ENCODE peak calls at places on chromosomes 7 and 10, in eight cellular contexts. U is lower lobe of right lung; N is body of pancreas; W is neural progenitor cell; S is neuronal stem cell; X is CD8-positive, alpha-beta memory T cell; I is Panc1; Z is GM23248. A is an unnamed sample. For H3K27me3, the result is how much of the 10 kb centered on the place peaks cover.

GRCh38 chr7:5750026-5750425 is 31.4 kb downstream of the RNF216 start:
- DNase-seq in U (no peak), N (no peak), W (no peak), S (no peak), X (no peak), I (no peak), Z (peak), A (peak)

GRCh38 chr10:34911661-34912205 is 96.6 kb upstream of the PARD3 start:
- DNase-seq in U (no peak), N (no peak), W (no peak), S (no peak), X (no peak), I (no peak), Z (peak), A (peak)

GRCh38 chr10:29636178-29636577 is 1.4 kb upstream of the SVIL start:
- DNase-seq in U (no peak), N (no peak), W (no peak), S (no peak), X (no peak), I (no peak), Z (peak), A (no peak)

GRCh38 chr10:89591796-89592271 is 53.2 kb downstream of the PANK1 start:
- DNase-seq in U (no peak), N (peak), W (no peak), S (no peak), X (no peak), I (no peak), Z (no peak), A (peak)

GRCh38 chr7:129503725-129504124 is 1.4 kb downstream of the SMKR1 start:
- DNase-seq in U (no peak), N (no peak), W (no peak), S (no peak), X (no peak), I (no peak), Z (no peak), A (no peak)

GRCh38 chr7:30224511-30225031 is 59.8 kb upstream of the ZNRF2 start:
- DNase-seq in U (peak), N (no peak), W (no peak), S (no peak), X (no peak), I (no peak), Z (peak), A (no peak)

GRCh38 chr7:18958627-18959026 is 158.8 kb downstream of the TWIST1 start:
- DNase-seq in U (no peak), N (no peak), W (no peak), S (no peak), X (no peak), I (no peak), Z (peak), A (no peak)

GRCh38 chr7:114922151-114922651 is 307 bp downstream of the MDFIC start:
- DNase-seq in U (peak), N (peak), W (peak), S (peak), X (peak), I (no peak), Z (peak), A (no peak)

GRCh38 chr10:12121673-12122072 is 7.8 kb upstream of the SEC61A2 start:
- DNase-seq in U (no peak), N (no peak), W (no peak), S (no peak), X (no peak), I (no peak), Z (no peak), A (no peak)

GRCh38 chr7:36346260-36346831 is 43.3 kb upstream of the ANLN start:
- DNase-seq in U (no peak), N (no peak), W (no peak), S (no peak), X (no peak), I (no peak), Z (no peak), A (no peak)

GRCh38 chr7:130240240-130240639 is 26.4 kb upstream of the CPA2 start:
- DNase-seq in U (no peak), N (no peak), W (no peak), S (no peak), X (no peak), I (no peak), Z (no peak), A (no peak)

GRCh38 chr7:36487756-36488336 is 98.2 kb downstream of the ANLN start:
- DNase-seq in U (no peak), N (peak), W (peak), S (peak), X (peak), I (peak), Z (peak), A (peak)

GRCh38 chr7:125241548-125241947 is 311.9 kb upstream of the POT1 start:
- DNase-seq in U (no peak), N (no peak), W (no peak), S (no peak), X (no peak), I (no peak), Z (no peak), A (no peak)

GRCh38 chr10:97336446-97336845 is 1.9 kb upstream of the FRAT2 start:
- DNase-seq in U (no peak), N (no peak), W (no peak), S (no peak), X (no peak), I (no peak), Z (peak), A (no peak)

GRCh38 chr7:99672571-99672970 is 7.2 kb downstream of the CYP3A5 start:
- DNase-seq in U (no peak), N (no peak), W (no peak), S (no peak), X (no peak), I (no peak), Z (no peak), A (no peak)

GRCh38 chr7:158517571-158517970 is 70.1 kb downstream of the PTPRN2 start:
- DNase-seq in U (no peak), N (no peak), W (no peak), S (no peak), X (no peak), I (no peak), Z (no peak), A (no peak)

GRCh38 chr10:44998146-44998631 is 2.5 kb upstream of the ZNF22 start:
- DNase-seq in U (no peak), N (no peak), W (no peak), S (no peak), X (no peak), I (no peak), Z (no peak), A (no peak)

GRCh38 chr10:16183989-16184643 is 252.7 kb upstream of the PTER start:
- DNase-seq in U (no peak), N (no peak), W (no peak), S (no peak), X (no peak), I (no peak), Z (peak), A (no peak)

GRCh38 chr10:1778570-1778969 is 41.2 kb upstream of the ADARB2 start:
- DNase-seq in U (no peak), N (no peak), W (no peak), S (no peak), X (no peak), I (no peak), Z (no peak), A (no peak)

GRCh38 chr10:122390679-122391078 is 16.2 kb downstream of the PLEKHA1 start:
- DNase-seq in U (no peak), N (no peak), W (no peak), S (no peak), X (no peak), I (no peak), Z (no peak), A (no peak)
- H3K4me3 ChIP-seq in U (no peak), N (no peak), W (no peak), S (no peak), X (no peak), I (no peak), Z (no peak), A (no peak)

GRCh38 chr10:132187421-132188138 is 832 bp downstream of the DPYSL4 start:
- DNase-seq in U (no peak), N (no peak), W (peak), S (no peak), X (no peak), I (no peak), Z (peak), A (no peak)
- H3K27me3 ChIP-seq in U (half or more), N (under half), W (half or more), S (under half), X (under half), I (under half), Z (under half), A (under half)

GRCh38 chr7:65475734-65476319 is 102.2 kb downstream of the ZNF92 start:
- DNase-seq in U (no peak), N (no peak), W (no peak), S (no peak), X (peak), I (no peak), Z (no peak), A (no peak)

GRCh38 chr7:65471587-65471986 is 97.9 kb downstream of the ZNF92 start:
- DNase-seq in U (no peak), N (no peak), W (no peak), S (no peak), X (no peak), I (no peak), Z (no peak), A (no peak)

GRCh38 chr7:65477326-65477725 is 103.7 kb downstream of the ZNF92 start:
- DNase-seq in U (no peak), N (peak), W (peak), S (no peak), X (no peak), I (no peak), Z (peak), A (peak)

DNA sequence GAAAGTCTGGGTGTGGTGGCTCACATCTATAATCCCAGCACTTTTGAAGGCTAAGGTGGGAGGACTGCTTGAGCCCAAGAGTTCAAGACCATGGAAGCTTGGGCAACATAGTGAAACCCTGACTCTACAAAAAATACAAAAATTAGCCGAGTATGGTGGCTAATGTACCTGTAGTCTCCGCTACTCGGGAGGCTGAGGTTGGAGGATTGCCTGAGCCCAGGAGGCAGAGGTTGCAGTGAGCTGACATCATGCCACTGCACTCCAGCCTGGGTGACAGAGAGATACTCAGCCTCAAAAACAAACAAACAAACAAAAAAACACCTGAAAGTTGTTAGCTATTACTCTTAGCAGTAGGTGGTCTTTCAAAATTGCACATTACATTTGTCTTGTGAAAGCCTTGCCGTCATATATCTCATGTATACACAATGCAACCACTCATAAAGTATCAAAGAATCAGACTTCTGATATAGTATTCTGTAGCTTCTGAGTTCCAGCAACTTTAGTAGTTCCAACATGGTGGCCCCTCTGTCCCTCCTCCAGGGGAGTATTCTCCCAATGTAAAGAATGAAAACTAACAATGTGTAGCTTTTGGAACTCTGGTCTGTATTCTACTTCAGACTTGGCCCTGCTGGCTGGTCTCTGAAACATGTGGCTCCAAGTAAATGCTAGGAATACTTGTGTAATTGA is 101.5 kb downstream of the ZNF92 start:
- DNase-seq in U (no peak), N (no peak), W (no peak), S (no peak), X (no peak), I (no peak), Z (no peak), A (no peak)
- H3K4me3 ChIP-seq in U (no peak), N (no peak), W (no peak), S (no peak), X (no peak), I (no peak), Z (no peak), A (no peak)

DNA sequence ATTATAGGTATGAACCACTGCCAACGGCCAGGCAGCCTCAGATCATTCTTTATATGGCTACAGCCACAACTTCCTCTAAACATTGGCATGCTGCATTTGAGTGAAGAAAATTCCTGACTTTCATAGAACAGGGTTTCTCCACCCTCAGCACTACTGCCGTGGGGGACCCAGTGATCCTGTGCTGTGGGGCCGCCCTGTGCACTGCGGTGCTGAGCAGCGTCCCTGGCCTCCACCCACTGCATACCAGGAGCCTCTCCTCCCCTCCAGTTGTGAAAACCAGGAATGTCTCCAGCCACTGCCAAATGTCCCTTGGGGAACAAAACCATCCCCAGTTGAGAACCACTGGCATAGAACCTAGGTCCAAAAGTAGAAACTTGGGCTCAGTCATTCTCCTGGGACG is 15.8 kb downstream of the CNPY1 start:
- DNase-seq in U (no peak), N (no peak), W (no peak), S (no peak), X (no peak), I (no peak), Z (no peak), A (no peak)
- H3K27me3 ChIP-seq in U (half or more), N (under half), W (half or more), S (under half), X (under half), I (under half), Z (under half), A (under half)

GRCh38 chr7:43110790-43111362 is 1.6 kb upstream of the HECW1 start:
- DNase-seq in U (no peak), N (no peak), W (no peak), S (no peak), X (no peak), I (no peak), Z (peak), A (no peak)
- H3K4me3 ChIP-seq in U (no peak), N (no peak), W (no peak), S (no peak), X (no peak), I (no peak), Z (no peak), A (no peak)

GRCh38 chr10:109451879-109452278 is 471.4 kb downstream of the XPNPEP1 start:
- DNase-seq in U (no peak), N (no peak), W (no peak), S (no peak), X (no peak), I (no peak), Z (no peak), A (no peak)

GRCh38 chr10:109456566-109457361 is 466.5 kb downstream of the XPNPEP1 start:
- DNase-seq in U (no peak), N (no peak), W (peak), S (peak), X (no peak), I (no peak), Z (peak), A (no peak)

GRCh38 chr10:109450702-109451101 is 472.6 kb downstream of the XPNPEP1 start:
- DNase-seq in U (no peak), N (no peak), W (peak), S (peak), X (no peak), I (no peak), Z (no peak), A (no peak)

GRCh38 chr10:109454691-109455090 is 468.6 kb downstream of the XPNPEP1 start:
- DNase-seq in U (no peak), N (no peak), W (no peak), S (no peak), X (no peak), I (no peak), Z (no peak), A (no peak)
- H3K27me3 ChIP-seq in U (under half), N (under half), W (under half), S (half or more), X (under half), I (under half), Z (under half), A (under half)